ENCODE peak calls at places on chromosomes 7 and 10, in five cellular contexts. One of them, this sample, is unnamed.

GRCh38 chr10:49131507-49132385 is 2.1 kb downstream of the FAM170B start:
- DNase-seq in NCI-H1092 treated with DMSO at 0.1 percent for 48 hours: no peak
- DNase-seq in hippocampal formation: no peak
- DNase-seq in A549: no peak
- DNase-seq in HuH-7.5: no peak
- DNase-seq in this sample: no peak

GRCh38 chr10:14124951-14125350 is 205.8 kb downstream of the FRMD4A start:
- DNase-seq in A549: no peak
- DNase-seq in hippocampal formation: no peak
- DNase-seq in HuH-7.5: no peak
- DNase-seq in NCI-H1092 treated with DMSO at 0.1 percent for 48 hours: no peak
- DNase-seq in this sample: peak

GRCh38 chr7:106611911-106612310 is 49.0 kb downstream of the CCDC71L start:
- DNase-seq in NCI-H1092 treated with DMSO at 0.1 percent for 48 hours: no peak
- DNase-seq in hippocampal formation: no peak
- DNase-seq in HuH-7.5: no peak
- DNase-seq in A549: no peak
- DNase-seq in this sample: no peak

GRCh38 chr10:37972396-37972795 is 4.1 kb downstream of the ZNF25 start:
- DNase-seq in A549: no peak
- DNase-seq in hippocampal formation: no peak
- DNase-seq in HuH-7.5: no peak
- DNase-seq in NCI-H1092 treated with DMSO at 0.1 percent for 48 hours: no peak
- DNase-seq in this sample: no peak

GRCh38 chr10:61063035-61063434 is 119.0 kb upstream of the RHOBTB1 start:
- DNase-seq in hippocampal formation: peak
- DNase-seq in NCI-H1092 treated with DMSO at 0.1 percent for 48 hours: no peak
- DNase-seq in HuH-7.5: no peak
- DNase-seq in A549: peak
- DNase-seq in this sample: no peak

GRCh38 chr10:131746241-131746711 is 154.5 kb upstream of the PPP2R2D start:
- DNase-seq in HuH-7.5: no peak
- DNase-seq in A549: no peak
- DNase-seq in NCI-H1092 treated with DMSO at 0.1 percent for 48 hours: no peak
- DNase-seq in hippocampal formation: no peak
- DNase-seq in this sample: no peak

GRCh38 chr10:86212391-86212700 is 154.2 kb downstream of the GRID1 start:
- DNase-seq in A549: no peak
- DNase-seq in NCI-H1092 treated with DMSO at 0.1 percent for 48 hours: no peak
- DNase-seq in HuH-7.5: no peak
- DNase-seq in hippocampal formation: no peak
- DNase-seq in this sample: no peak

GRCh38 chr7:130494480-130494879 is 2.6 kb downstream of the MEST start:
- DNase-seq in A549: no peak
- DNase-seq in HuH-7.5: no peak
- DNase-seq in hippocampal formation: no peak
- DNase-seq in NCI-H1092 treated with DMSO at 0.1 percent for 48 hours: no peak
- DNase-seq in this sample: no peak

GRCh38 chr10:49310460-49310859 is 11.5 kb downstream of the C10orf71 start:
- DNase-seq in A549: no peak
- DNase-seq in HuH-7.5: no peak
- DNase-seq in NCI-H1092 treated with DMSO at 0.1 percent for 48 hours: no peak
- DNase-seq in hippocampal formation: no peak
- DNase-seq in this sample: no peak

GRCh38 chr10:23715363-23715762 is 276.5 kb downstream of the OTUD1 start:
- DNase-seq in HuH-7.5: no peak
- DNase-seq in hippocampal formation: no peak
- DNase-seq in NCI-H1092 treated with DMSO at 0.1 percent for 48 hours: no peak
- DNase-seq in A549: no peak
- DNase-seq in this sample: no peak